ENCODE peak calls at places on chromosomes 2 and 18, in five cellular contexts. One of them, this sample, is unnamed.

GRCh38 chr2:174014021-174014698 is 49.0 kb upstream of the SP3 start:
- DNase-seq in ovary: no peak
- DNase-seq in activated T-cell treated with anti-CD3 and anti-CD28 coated beads, Interleukin-2, amount 50 U/mL, for 48 hours: no peak
- DNase-seq in endothelial cell: no peak
- DNase-seq in T-cell: no peak
- DNase-seq in this sample: no peak

GRCh38 chr2:39504790-39505335 is 67.8 kb upstream of the MAP4K3 start:
- DNase-seq in endothelial cell: no peak
- DNase-seq in activated T-cell treated with anti-CD3 and anti-CD28 coated beads, Interleukin-2, amount 50 U/mL, for 48 hours: no peak
- DNase-seq in ovary: no peak
- DNase-seq in T-cell: no peak
- DNase-seq in this sample: no peak

GRCh38 chr2:112791693-112792230 is 7.5 kb upstream of the IL1A start:
- DNase-seq in ovary: no peak
- DNase-seq in T-cell: no peak
- DNase-seq in activated T-cell treated with anti-CD3 and anti-CD28 coated beads, Interleukin-2, amount 50 U/mL, for 48 hours: no peak
- DNase-seq in endothelial cell: no peak
- DNase-seq in this sample: no peak

GRCh38 chr2:75022516-75022915 is 64.1 kb downstream of the POLE4 start:
- DNase-seq in activated T-cell treated with anti-CD3 and anti-CD28 coated beads, Interleukin-2, amount 50 U/mL, for 48 hours: no peak
- DNase-seq in endothelial cell: no peak
- DNase-seq in T-cell: no peak
- DNase-seq in ovary: no peak
- DNase-seq in this sample: no peak

GRCh38 chr2:120988051-120988707 is 252.5 kb downstream of the GLI2 start:
- DNase-seq in endothelial cell: no peak
- DNase-seq in T-cell: no peak
- DNase-seq in activated T-cell treated with anti-CD3 and anti-CD28 coated beads, Interleukin-2, amount 50 U/mL, for 48 hours: no peak
- DNase-seq in ovary: peak
- DNase-seq in this sample: no peak

GRCh38 chr2:15907461-15908324 is 32.7 kb upstream of the MYCN start:
- DNase-seq in activated T-cell treated with anti-CD3 and anti-CD28 coated beads, Interleukin-2, amount 50 U/mL, for 48 hours: no peak
- DNase-seq in ovary: no peak
- DNase-seq in T-cell: no peak
- DNase-seq in endothelial cell: no peak
- DNase-seq in this sample: no peak

GRCh38 chr2:240958366-240959213 is 39.8 kb upstream of the SNED1 start:
- DNase-seq in ovary: peak
- DNase-seq in T-cell: no peak
- DNase-seq in activated T-cell treated with anti-CD3 and anti-CD28 coated beads, Interleukin-2, amount 50 U/mL, for 48 hours: peak
- DNase-seq in endothelial cell: no peak
- DNase-seq in this sample: no peak

GRCh38 chr2:159065313-159065712 is 96.9 kb downstream of the TANC1 start:
- DNase-seq in T-cell: no peak
- DNase-seq in ovary: no peak
- DNase-seq in activated T-cell treated with anti-CD3 and anti-CD28 coated beads, Interleukin-2, amount 50 U/mL, for 48 hours: no peak
- DNase-seq in endothelial cell: no peak
- DNase-seq in this sample: no peak

GRCh38 chr2:144936442-144936841 is 416.5 kb upstream of the ZEB2 start:
- DNase-seq in endothelial cell: no peak
- DNase-seq in activated T-cell treated with anti-CD3 and anti-CD28 coated beads, Interleukin-2, amount 50 U/mL, for 48 hours: no peak
- DNase-seq in ovary: no peak
- DNase-seq in T-cell: no peak
- DNase-seq in this sample: no peak

GRCh38 chr2:42095923-42096408 is 48.1 kb downstream of the PKDCC start:
- DNase-seq in T-cell: peak
- DNase-seq in activated T-cell treated with anti-CD3 and anti-CD28 coated beads, Interleukin-2, amount 50 U/mL, for 48 hours: peak
- DNase-seq in ovary: peak
- DNase-seq in endothelial cell: peak
- DNase-seq in this sample: peak

GRCh38 chr2:195535911-195536522 is 121.0 kb upstream of the SLC39A10 start:
- DNase-seq in activated T-cell treated with anti-CD3 and anti-CD28 coated beads, Interleukin-2, amount 50 U/mL, for 48 hours: peak
- DNase-seq in ovary: no peak
- DNase-seq in T-cell: peak
- DNase-seq in endothelial cell: no peak
- DNase-seq in this sample: peak

GRCh38 chr18:64618390-64618789 is 469.5 kb upstream of the LINC00305 start:
- DNase-seq in T-cell: no peak
- DNase-seq in endothelial cell: no peak
- DNase-seq in activated T-cell treated with anti-CD3 and anti-CD28 coated beads, Interleukin-2, amount 50 U/mL, for 48 hours: no peak
- DNase-seq in ovary: no peak
- DNase-seq in this sample: no peak

GRCh38 chr2:29923110-29923721 is 1.8 kb upstream of the ALK start:
- DNase-seq in activated T-cell treated with anti-CD3 and anti-CD28 coated beads, Interleukin-2, amount 50 U/mL, for 48 hours: peak
- DNase-seq in endothelial cell: peak
- DNase-seq in T-cell: peak
- DNase-seq in ovary: peak
- DNase-seq in this sample: peak

GRCh38 chr2:14903709-14904374 is 271.3 kb downstream of the LRATD1 start:
- DNase-seq in activated T-cell treated with anti-CD3 and anti-CD28 coated beads, Interleukin-2, amount 50 U/mL, for 48 hours: peak
- DNase-seq in T-cell: peak
- DNase-seq in endothelial cell: peak
- DNase-seq in ovary: no peak
- DNase-seq in this sample: peak

GRCh38 chr2:37306024-37306423 is 18.6 kb downstream of the PRKD3 start:
- DNase-seq in endothelial cell: no peak
- DNase-seq in ovary: no peak
- DNase-seq in T-cell: no peak
- DNase-seq in activated T-cell treated with anti-CD3 and anti-CD28 coated beads, Interleukin-2, amount 50 U/mL, for 48 hours: no peak
- DNase-seq in this sample: no peak

GRCh38 chr2:64599469-64599868 is 54.2 kb downstream of the SERTAD2 start:
- DNase-seq in T-cell: no peak
- DNase-seq in activated T-cell treated with anti-CD3 and anti-CD28 coated beads, Interleukin-2, amount 50 U/mL, for 48 hours: no peak
- DNase-seq in endothelial cell: no peak
- DNase-seq in ovary: no peak
- DNase-seq in this sample: no peak

GRCh38 chr18:56068701-56069100 is 480.7 kb upstream of the TCF4 start:
- DNase-seq in endothelial cell: no peak
- DNase-seq in activated T-cell treated with anti-CD3 and anti-CD28 coated beads, Interleukin-2, amount 50 U/mL, for 48 hours: no peak
- DNase-seq in ovary: no peak
- DNase-seq in T-cell: no peak
- DNase-seq in this sample: no peak

GRCh38 chr2:180656455-180656847 is 324.0 kb upstream of the UBE2E3 start:
- DNase-seq in activated T-cell treated with anti-CD3 and anti-CD28 coated beads, Interleukin-2, amount 50 U/mL, for 48 hours: no peak
- DNase-seq in ovary: no peak
- DNase-seq in T-cell: no peak
- DNase-seq in endothelial cell: no peak
- DNase-seq in this sample: no peak

GRCh38 chr2:26462511-26463251 is 15.2 kb downstream of the OTOF start:
- DNase-seq in T-cell: peak
- DNase-seq in endothelial cell: peak
- DNase-seq in ovary: peak
- DNase-seq in activated T-cell treated with anti-CD3 and anti-CD28 coated beads, Interleukin-2, amount 50 U/mL, for 48 hours: no peak
- DNase-seq in this sample: no peak

GRCh38 chr2:238467062-238467461 is 40.3 kb downstream of the ASB1 start:
- DNase-seq in ovary: no peak
- DNase-seq in activated T-cell treated with anti-CD3 and anti-CD28 coated beads, Interleukin-2, amount 50 U/mL, for 48 hours: no peak
- DNase-seq in T-cell: no peak
- DNase-seq in endothelial cell: no peak
- DNase-seq in this sample: no peak

GRCh38 chr2:191951832-191952231 is 104.9 kb upstream of the CAVIN2 start:
- DNase-seq in endothelial cell: no peak
- DNase-seq in T-cell: no peak
- DNase-seq in activated T-cell treated with anti-CD3 and anti-CD28 coated beads, Interleukin-2, amount 50 U/mL, for 48 hours: no peak
- DNase-seq in ovary: no peak
- DNase-seq in this sample: no peak

GRCh38 chr2:69083126-69083733 is 70.3 kb downstream of the ANTXR1 start:
- DNase-seq in endothelial cell: no peak
- DNase-seq in ovary: no peak
- DNase-seq in T-cell: no peak
- DNase-seq in activated T-cell treated with anti-CD3 and anti-CD28 coated beads, Interleukin-2, amount 50 U/mL, for 48 hours: no peak
- DNase-seq in this sample: no peak

This sample was measured in immature natural killer cell.